ENCODE peak calls at places on chromosomes 6 and 20, in ten cellular contexts. P is SJSA1, V is A549, N is H9, Y is fibroblast of lung, B is RWPE1, I is A673, K is left lung, X is right lobe of liver, D is colonic mucosa. T is an unnamed sample.

GRCh38 chr6:151032034-151032433 is 166.5 kb downstream of the MTHFD1L start:
- DNase-seq in P (no peak), V (no peak), N (no peak), Y (no peak), B (no peak), I (no peak), K (no peak), X (no peak), D (no peak), T (no peak)

GRCh38 chr6:138814179-138814834 is 18.4 kb downstream of the ECT2L start:
- DNase-seq in P (no peak), V (no peak), N (no peak), Y (no peak), B (no peak), I (no peak), K (no peak), X (no peak), D (no peak), T (no peak)

GRCh38 chr6:84665392-84665791 is 99.0 kb downstream of the TBX18 start:
- DNase-seq in P (no peak), V (no peak), N (no peak), Y (no peak), B (no peak), I (no peak), K (no peak), X (no peak), D (no peak), T (no peak)

GRCh38 chr6:161613711-161614110 is 339.9 kb upstream of the AGPAT4 start:
- DNase-seq in P (no peak), V (no peak), N (no peak), Y (no peak), B (no peak), I (no peak), K (no peak), X (no peak), D (no peak), T (no peak)

GRCh38 chr6:5507056-5507722 is 245.9 kb downstream of the FARS2 start:
- DNase-seq in P (no peak), V (no peak), N (no peak), Y (no peak), B (no peak), I (no peak), K (no peak), X (no peak), D (no peak), T (no peak)

GRCh38 chr20:44102582-44102981 is 84.4 kb downstream of the JPH2 start:
- DNase-seq in P (no peak), V (no peak), N (no peak), Y (no peak), B (no peak), I (no peak), K (no peak), X (no peak), D (no peak), T (no peak)

GRCh38 chr20:22572491-22572890 is 11.9 kb downstream of the FOXA2 start:
- DNase-seq in P (no peak), V (no peak), N (no peak), Y (no peak), B (no peak), I (no peak), K (no peak), X (no peak), D (no peak), T (no peak)

GRCh38 chr6:56435754-56436153 is 188.4 kb upstream of the COL21A1 start:
- DNase-seq in P (no peak), V (no peak), N (no peak), Y (no peak), B (no peak), I (no peak), K (no peak), X (no peak), D (no peak), T (no peak)

GRCh38 chr20:844473-845225 is 11.1 kb downstream of the FAM110A start:
- DNase-seq in P (peak; percentile 89), V (peak; percentile 70), N (peak; percentile 95), Y (peak; percentile 87), B (peak; percentile 98), I (peak; percentile 95), K (peak; percentile 95), X (peak; percentile 79), D (peak; percentile 96), T (peak; percentile 93)
- H3K27ac ChIP-seq in P (no peak overlapping the region), V (no peak overlapping the region), N (no peak overlapping the region), Y (no peak overlapping the region), B (peak overlapping the region; percentile 97), I (peak overlapping the region; percentile 75), K (peak overlapping the region; percentile 2), X (no peak overlapping the region), D (no peak overlapping the region), T (no peak overlapping the region)

GRCh38 chr6:95366414-95366813 is 210.9 kb upstream of the MANEA start:
- DNase-seq in P (no peak), V (no peak), N (no peak), Y (no peak), B (no peak), I (no peak), K (no peak), X (no peak), D (no peak), T (no peak)
- H3K27ac ChIP-seq in P (no peak overlapping the region), V (no peak overlapping the region), N (no peak overlapping the region), Y (no peak overlapping the region), B (no peak overlapping the region), I (no peak overlapping the region), K (no peak overlapping the region), X (no peak overlapping the region), D (no peak overlapping the region), T (no peak overlapping the region)

GRCh38 chr20:10955166-10955565 is 281.4 kb upstream of the JAG1 start:
- DNase-seq in P (no peak), V (no peak), N (no peak), Y (no peak), B (no peak), I (no peak), K (no peak), X (no peak), D (no peak), T (no peak)

GRCh38 chr20:10958279-10958678 is 284.5 kb upstream of the JAG1 start:
- DNase-seq in P (no peak), V (no peak), N (no peak), Y (no peak), B (no peak), I (no peak), K (no peak), X (no peak), D (no peak), T (no peak)

GRCh38 chr20:10949930-10950783 is 276.4 kb upstream of the JAG1 start:
- DNase-seq in P (no peak), V (no peak), N (no peak), Y (no peak), B (no peak), I (no peak), K (no peak), X (no peak), D (no peak), T (no peak)

GRCh38 chr20:10953437-10953836 is 279.6 kb upstream of the JAG1 start:
- DNase-seq in P (no peak), V (no peak), N (no peak), Y (no peak), B (no peak), I (no peak), K (no peak), X (no peak), D (no peak), T (no peak)

DNA sequence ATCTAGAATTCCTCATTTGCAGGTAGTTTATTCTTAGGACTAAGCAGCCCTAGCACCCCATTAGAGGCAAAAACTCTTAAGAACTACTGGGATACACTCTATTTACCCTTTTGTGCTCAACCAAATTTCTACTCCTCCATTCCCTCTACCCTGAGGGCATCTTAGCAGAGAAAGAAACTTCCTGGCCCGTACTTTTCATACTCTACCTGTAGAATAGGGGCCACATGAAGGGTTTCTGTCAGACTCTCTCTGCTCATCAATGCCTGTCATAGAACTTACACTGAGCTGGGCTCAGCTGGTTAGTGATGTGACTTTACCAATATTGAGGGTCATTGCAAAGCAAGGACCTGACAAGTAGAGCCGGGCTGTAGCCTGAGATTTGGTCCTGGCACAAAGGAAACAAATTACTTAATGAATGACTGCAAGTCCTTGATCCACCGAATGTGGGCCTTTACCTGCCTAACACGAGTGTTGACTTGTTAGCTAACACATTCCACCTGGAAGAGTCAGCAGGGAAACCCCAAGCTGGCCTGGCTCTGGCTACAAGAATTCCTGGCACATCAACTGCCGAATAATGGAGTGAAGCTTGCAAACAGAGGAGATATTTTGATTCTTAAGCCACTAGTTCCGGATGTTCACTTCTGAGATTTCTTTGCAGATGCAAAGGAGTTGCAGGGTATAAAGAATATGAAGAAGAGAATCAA is 280.5 kb upstream of the JAG1 start:
- DNase-seq in P (no peak), V (peak; percentile 38), N (no peak), Y (no peak), B (peak; percentile 83), I (no peak), K (peak; percentile 45), X (no peak), D (no peak), T (no peak)
- H3K27ac ChIP-seq in P (no peak overlapping the region), V (no peak overlapping the region), N (no peak overlapping the region), Y (no peak overlapping the region), B (peak overlapping the region; percentile 48), I (no peak overlapping the region), K (no peak overlapping the region), X (no peak overlapping the region), D (no peak overlapping the region), T (no peak overlapping the region)

GRCh38 chr20:50032955-50033666 is 50.3 kb downstream of the SNAI1 start:
- DNase-seq in P (no peak), V (no peak), N (no peak), Y (no peak), B (no peak), I (no peak), K (no peak), X (no peak), D (no peak), T (no peak)

GRCh38 chr20:50036703-50037102 is 53.9 kb downstream of the SNAI1 start:
- DNase-seq in P (no peak), V (no peak), N (no peak), Y (no peak), B (no peak), I (no peak), K (no peak), X (no peak), D (no peak), T (peak; percentile 11)

GRCh38 chr20:50037123-50037522 is 54.3 kb downstream of the SNAI1 start:
- DNase-seq in P (no peak), V (no peak), N (no peak), Y (no peak), B (peak; percentile 55), I (no peak), K (no peak), X (no peak), D (no peak), T (no peak)

GRCh38 chr20:50037575-50037974 is 54.8 kb downstream of the SNAI1 start:
- DNase-seq in P (no peak), V (no peak), N (no peak), Y (no peak), B (no peak), I (no peak), K (no peak), X (no peak), D (no peak), T (no peak)

DNA sequence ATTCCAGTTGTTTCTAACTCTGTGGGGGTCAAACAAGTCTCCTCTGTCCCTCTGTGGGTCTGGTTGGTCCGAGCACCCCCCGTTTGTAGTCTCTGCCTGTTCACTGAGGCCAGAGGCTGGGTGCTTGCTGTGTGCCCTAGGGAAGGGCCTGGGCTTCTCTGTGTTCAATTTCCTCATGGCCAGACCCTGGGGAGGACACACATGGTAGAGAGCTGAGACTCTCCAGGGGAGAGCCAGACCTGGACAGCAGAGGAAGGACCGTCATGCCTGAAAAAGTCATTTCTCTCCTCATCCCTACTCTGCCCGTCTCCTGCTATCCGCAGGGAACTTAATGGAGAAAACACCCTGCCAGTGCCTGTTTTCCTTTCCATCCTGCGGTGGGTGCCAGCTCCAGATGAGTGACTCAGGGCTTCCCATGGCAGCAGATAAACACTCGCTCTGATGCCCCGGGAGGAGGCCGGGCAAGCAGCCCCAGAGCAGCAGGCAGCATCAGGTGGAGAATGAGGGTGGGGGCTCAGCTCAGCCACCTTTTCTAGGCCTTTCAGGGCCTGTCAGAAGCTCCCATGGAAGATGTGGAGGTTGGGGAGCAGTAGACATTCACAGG is 51.9 kb downstream of the SNAI1 start:
- DNase-seq in P (no peak), V (peak; percentile 78), N (no peak), Y (no peak), B (peak; percentile 90), I (no peak), K (no peak), X (no peak), D (no peak), T (no peak)
- H3K27ac ChIP-seq in P (peak overlapping the region; percentile 49), V (peak overlapping the region; percentile 93), N (no peak overlapping the region), Y (peak overlapping the region; percentile 39), B (peak overlapping the region; percentile 91), I (no peak overlapping the region), K (peak overlapping the region; percentile 26), X (no peak overlapping the region), D (no peak overlapping the region), T (no peak overlapping the region)